ENCODE peak calls at places on chromosomes 4 and X, in six cellular contexts. O is SK-N-SH, R is A549, U is sigmoid colon, K is ovary, T is suprapubic skin. Q is an unnamed sample.

GRCh38 chr4:53963336-53963735 is 101.1 kb downstream of the CHIC2 start:
- DNase-seq in O (no peak), R (no peak), U (no peak), K (no peak), T (no peak), Q (no peak)

GRCh38 chrX:11704725-11705495 is 39.2 kb upstream of the ARHGAP6 start:
- DNase-seq in O (no peak), R (no peak), U (no peak), K (no peak), T (no peak), Q (no peak)

GRCh38 chrX:41563881-41564280 is 116.7 kb downstream of the NYX start:
- DNase-seq in O (no peak), R (no peak), U (no peak), K (no peak), T (no peak), Q (no peak)

GRCh38 chr4:116358633-116359222 is 726.6 kb downstream of the TRAM1L1 start:
- DNase-seq in O (peak), R (peak), U (no peak), K (no peak), T (no peak), Q (peak)

GRCh38 chrX:53285591-53285990 is 4.2 kb upstream of the IQSEC2 start:
- DNase-seq in O (no peak), R (no peak), U (no peak), K (no peak), T (no peak), Q (no peak)

GRCh38 chrX:26215869-26216268 is at the start of gene MAGEB5:
- DNase-seq in O (no peak), R (no peak), U (no peak), K (no peak), T (no peak), Q (no peak)

GRCh38 chr4:41887821-41888699 is 47.2 kb upstream of the TMEM33 start:
- DNase-seq in O (no peak), R (peak), U (no peak), K (no peak), T (no peak), Q (peak)

GRCh38 chr4:109749388-109750082 is 19.7 kb upstream of the PLA2G12A start:
- DNase-seq in O (no peak), R (no peak), U (no peak), K (no peak), T (no peak), Q (no peak)

GRCh38 chr4:172897046-172897445 is 271.6 kb upstream of the GALNT7 start:
- DNase-seq in O (no peak), R (no peak), U (no peak), K (no peak), T (no peak), Q (no peak)

GRCh38 chr4:123495530-123495929 is 98.9 kb downstream of the SPRY1 start:
- DNase-seq in O (no peak), R (no peak), U (no peak), K (no peak), T (no peak), Q (no peak)

GRCh38 chr4:158873795-158874359 is 105.1 kb downstream of the FNIP2 start:
- DNase-seq in O (no peak), R (peak), U (no peak), K (no peak), T (no peak), Q (no peak)

GRCh38 chrX:79081895-79082512 is 62.5 kb upstream of the GPR174 start:
- DNase-seq in O (peak), R (peak), U (no peak), K (no peak), T (no peak), Q (no peak)

GRCh38 chr4:122602277-122603142 is 18.4 kb downstream of the IL21 start:
- DNase-seq in O (peak), R (peak), U (no peak), K (no peak), T (no peak), Q (no peak)

GRCh38 chrX:104566921-104567501 is 1.0 kb downstream of the IL1RAPL2 start:
- DNase-seq in O (peak), R (no peak), U (no peak), K (no peak), T (no peak), Q (no peak)

GRCh38 chr4:136650541-136651277 is 881.6 kb downstream of the PCDH18 start:
- DNase-seq in O (no peak), R (peak), U (no peak), K (no peak), T (no peak), Q (peak)

GRCh38 chr4:104870495-104871228 is 276.0 kb upstream of the TET2 start:
- DNase-seq in O (no peak), R (no peak), U (no peak), K (no peak), T (no peak), Q (no peak)

GRCh38 chr4:104365618-104366017 is 129.1 kb downstream of the CXXC4 start:
- DNase-seq in O (no peak), R (no peak), U (no peak), K (no peak), T (no peak), Q (no peak)

GRCh38 chrX:46559062-46559461 is 13.8 kb upstream of the ZNF674 start:
- DNase-seq in O (no peak), R (no peak), U (no peak), K (no peak), T (no peak), Q (no peak)

GRCh38 chrX:14039344-14039743 is 9.7 kb upstream of the GEMIN8 start:
- DNase-seq in O (peak), R (peak), U (no peak), K (no peak), T (no peak), Q (peak)
- TF ChIP-seq EP300 in O (no peak), R (no peak), U (no peak), K (no peak), T (no peak), Q (no peak)

DNA sequence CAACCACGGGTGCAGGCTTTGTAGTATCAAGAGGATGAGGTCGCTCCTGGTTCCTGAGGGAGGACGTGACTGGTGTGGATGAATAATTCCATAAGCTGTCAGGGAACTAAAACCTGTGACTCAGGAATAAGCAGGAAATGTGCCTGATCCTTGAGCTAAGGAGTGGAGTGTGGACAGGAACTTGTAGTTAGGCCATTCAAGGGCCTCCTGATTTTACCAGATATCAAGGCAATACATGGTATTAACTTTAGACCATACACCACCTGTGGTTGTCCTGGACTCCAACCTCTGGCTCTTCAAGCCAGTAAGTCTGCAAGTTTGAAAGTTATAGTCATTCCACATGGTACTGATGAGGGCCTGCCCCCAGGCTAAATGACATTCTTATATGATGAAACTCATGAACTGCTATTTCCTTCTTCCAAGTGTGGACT is 12.1 kb upstream of the ING2 start:
- DNase-seq in O (no peak), R (no peak), U (no peak), K (no peak), T (no peak), Q (no peak)
- H3K27ac ChIP-seq in O (no peak), R (no peak), U (no peak), K (no peak), T (no peak), Q (no peak)

DNA sequence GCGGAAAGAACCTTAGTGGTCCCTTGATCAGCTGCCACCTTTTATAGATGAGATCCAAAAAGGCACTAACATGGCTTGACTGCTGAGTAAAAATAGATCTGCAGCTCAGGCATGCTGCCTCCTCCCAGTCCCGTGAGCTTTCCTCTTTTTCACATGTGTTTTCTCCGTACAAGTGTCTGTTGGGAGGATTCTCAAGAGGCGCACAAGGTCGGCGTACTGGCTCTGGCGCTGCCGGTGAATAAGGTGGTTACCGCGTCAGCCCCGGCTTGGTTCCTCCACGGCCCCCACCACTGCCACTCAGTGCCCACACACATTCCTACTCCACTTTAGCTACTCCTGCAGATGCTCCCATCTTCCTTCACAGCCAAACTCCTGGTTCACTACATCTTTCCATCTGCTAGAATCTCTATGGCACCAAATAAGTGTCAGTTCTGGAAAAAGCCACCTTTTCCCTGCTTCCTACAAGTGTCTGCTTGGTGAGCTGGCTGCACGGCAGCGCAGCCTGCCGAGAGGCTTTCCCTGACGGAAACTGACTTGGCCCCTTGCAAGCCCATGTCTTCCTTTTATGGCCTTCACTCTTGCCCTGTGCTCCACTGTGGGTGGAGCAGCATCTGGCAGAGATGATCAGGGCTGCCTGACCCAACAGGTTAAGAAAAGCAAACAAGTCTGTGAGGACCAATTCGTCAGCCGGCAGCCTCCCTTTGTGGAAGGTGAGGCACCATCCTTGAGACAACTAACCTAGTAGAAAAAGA is 99.8 kb downstream of the KLHL8 start:
- DNase-seq in O (no peak), R (no peak), U (peak), K (peak), T (no peak), Q (no peak)
- TF ChIP-seq EP300 in O (no peak), R (no peak), U (no peak), K (no peak), T (no peak), Q (peak)

GRCh38 chr4:8096690-8097061 is 61.9 kb downstream of the ABLIM2 start:
- DNase-seq in O (no peak), R (no peak), U (no peak), K (no peak), T (no peak), Q (no peak)

GRCh38 chr4:8098506-8098905 is 60.1 kb downstream of the ABLIM2 start:
- DNase-seq in O (no peak), R (no peak), U (no peak), K (no peak), T (no peak), Q (no peak)

GRCh38 chr4:8097141-8097541 is 61.5 kb downstream of the ABLIM2 start:
- DNase-seq in O (no peak), R (no peak), U (no peak), K (no peak), T (no peak), Q (no peak)

GRCh38 chr4:8097721-8098345 is 60.8 kb downstream of the ABLIM2 start:
- DNase-seq in O (no peak), R (no peak), U (no peak), K (no peak), T (no peak), Q (no peak)

DNA sequence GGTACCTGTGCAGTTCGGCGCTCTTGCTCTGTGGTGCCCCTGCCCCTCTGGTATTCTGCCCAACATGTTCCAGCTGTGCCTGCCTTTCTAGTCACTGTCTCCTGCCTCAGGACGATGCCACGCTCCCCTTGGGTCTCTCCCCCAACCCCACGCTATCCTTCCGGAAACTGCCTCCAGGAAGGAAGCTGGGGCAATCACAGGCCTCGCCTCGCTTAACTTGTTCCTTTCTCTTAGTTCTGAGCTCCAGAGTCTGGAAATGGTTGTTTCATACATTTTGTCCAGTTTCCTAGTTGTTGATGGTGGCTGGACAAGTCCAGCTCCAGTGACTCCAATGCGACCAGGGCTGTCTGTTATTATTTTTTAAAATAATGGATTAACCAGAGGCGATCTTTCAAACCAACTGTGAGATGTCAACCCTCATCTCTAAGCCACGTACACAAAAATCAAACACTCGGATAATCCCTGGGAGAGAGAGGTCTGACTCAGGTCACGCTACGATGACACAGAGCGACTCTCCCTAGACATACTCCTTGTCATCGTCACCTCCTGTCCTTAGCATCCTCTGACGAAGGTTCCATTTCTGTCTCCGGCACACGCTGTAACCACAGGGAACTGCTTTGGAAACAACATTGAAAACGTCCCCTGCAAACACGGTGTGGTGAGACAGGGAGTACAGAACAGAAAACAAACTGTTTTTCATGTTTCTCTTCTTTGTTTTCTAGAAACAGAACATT is 62.5 kb downstream of the ABLIM2 start:
- DNase-seq in O (no peak), R (no peak), U (no peak), K (no peak), T (no peak), Q (no peak)
- H3K27ac ChIP-seq in O (no peak), R (no peak), U (no peak), K (no peak), T (no peak), Q (no peak)

Q was measured in stomach.